ENCODE peak calls at places on chromosomes 6 and 20, in four cellular contexts. K, B, M and F are unnamed samples.

GRCh38 chr6:151121900-151122299 is 117.9 kb upstream of the AKAP12 start:
- DNase-seq in M (peak), K (no peak), B (no peak), F (no peak)

GRCh38 chr6:138528137-138528536 is 28.8 kb upstream of the NHSL1 start:
- DNase-seq in B (no peak), M (no peak), K (no peak), F (no peak)

GRCh38 chr20:64261138-64261537 is 5.6 kb downstream of the PCMTD2 start:
- DNase-seq in K (no peak), B (no peak), M (peak), F (no peak)

GRCh38 chr20:53608071-53608455 is 14.4 kb upstream of the ZNF217 start:
- DNase-seq in K (no peak), M (no peak), B (no peak), F (no peak)

GRCh38 chr6:3804981-3805380 is 44.2 kb upstream of the FAM50B start:
- DNase-seq in M (no peak), K (no peak), B (no peak), F (no peak)

GRCh38 chr6:72619883-72620696 is 1.8 kb upstream of the KCNQ5 start:
- DNase-seq in M (no peak), B (peak), K (peak), F (peak)

GRCh38 chr6:83868639-83869038 is 9.2 kb downstream of the CYB5R4 start:
- DNase-seq in B (no peak), K (no peak), M (no peak), F (no peak)

GRCh38 chr6:112743343-112743742 is 396.2 kb downstream of the RFPL4B start:
- DNase-seq in B (no peak), K (no peak), M (no peak), F (no peak)

GRCh38 chr6:80366721-80367120 is 260.2 kb downstream of the BCKDHB start:
- DNase-seq in M (no peak), B (no peak), K (no peak), F (no peak)

GRCh38 chr20:3557237-3557636 is 86.4 kb downstream of the ATRN start:
- DNase-seq in M (no peak), B (no peak), K (no peak), F (peak)

GRCh38 chr6:87393026-87393622 is 14.6 kb upstream of the CFAP206 start:
- DNase-seq in B (peak), K (no peak), M (no peak), F (peak)

GRCh38 chr6:38982470-38982869 is 66.1 kb upstream of the GLP1R start:
- DNase-seq in B (no peak), M (no peak), K (no peak), F (no peak)

GRCh38 chr20:6122873-6123649 is at the start of gene FERMT1:
- DNase-seq in M (peak), B (peak), K (peak), F (peak)

GRCh38 chr6:3305216-3305565 is 46.4 kb downstream of the PSMG4 start:
- DNase-seq in K (no peak), M (peak), B (no peak), F (no peak)

GRCh38 chr6:40138273-40138720 is 204.0 kb upstream of the MOCS1 start:
- DNase-seq in M (no peak), B (no peak), K (no peak), F (no peak)